ENCODE peak calls at places on chromosomes 4 and X, in five cellular contexts. One of them, this sample, is unnamed.

GRCh38 chrX:113457719-113458118 is 617.1 kb upstream of the AMOT start:
- DNase-seq in dorsolateral prefrontal cortex: no peak
- DNase-seq in kidney glomerular epithelial cell: no peak
- DNase-seq in PC-3: no peak
- DNase-seq in progenitor cell of endocrine pancreas: no peak
- DNase-seq in this sample: no peak

GRCh38 chrX:88613338-88613737 is 133.7 kb upstream of the CPXCR1 start:
- DNase-seq in kidney glomerular epithelial cell: peak; percentile 7
- DNase-seq in PC-3: peak; percentile 45
- DNase-seq in progenitor cell of endocrine pancreas: no peak
- DNase-seq in dorsolateral prefrontal cortex: no peak
- DNase-seq in this sample: no peak

GRCh38 chr4:15232725-15233597 is 194.9 kb upstream of the C1QTNF7 start:
- DNase-seq in kidney glomerular epithelial cell: peak; percentile 47
- DNase-seq in dorsolateral prefrontal cortex: no peak
- DNase-seq in progenitor cell of endocrine pancreas: no peak
- DNase-seq in PC-3: peak; percentile 2
- DNase-seq in this sample: peak; percentile 52

GRCh38 chr4:153649572-153649991 is 34.5 kb upstream of the TLR2 start:
- DNase-seq in dorsolateral prefrontal cortex: no peak
- DNase-seq in kidney glomerular epithelial cell: peak; percentile 10
- DNase-seq in PC-3: peak; percentile 62
- DNase-seq in progenitor cell of endocrine pancreas: no peak
- DNase-seq in this sample: peak; percentile 61

GRCh38 chr4:53478671-53479456 is 101.4 kb downstream of the FIP1L1 start:
- DNase-seq in PC-3: peak; percentile 93
- DNase-seq in dorsolateral prefrontal cortex: no peak
- DNase-seq in progenitor cell of endocrine pancreas: no peak
- DNase-seq in kidney glomerular epithelial cell: peak; percentile 43
- DNase-seq in this sample: peak; percentile 86

GRCh38 chrX:133370719-133371275 is 44.5 kb downstream of the GPC4 start:
- DNase-seq in PC-3: no peak
- DNase-seq in dorsolateral prefrontal cortex: no peak
- DNase-seq in kidney glomerular epithelial cell: no peak
- DNase-seq in progenitor cell of endocrine pancreas: no peak
- DNase-seq in this sample: no peak

GRCh38 chr4:8044699-8045098 is 105.0 kb upstream of the AFAP1 start:
- DNase-seq in progenitor cell of endocrine pancreas: no peak
- DNase-seq in dorsolateral prefrontal cortex: no peak
- DNase-seq in kidney glomerular epithelial cell: no peak
- DNase-seq in PC-3: no peak
- DNase-seq in this sample: no peak

GRCh38 chr4:73705056-73705432 is 35.3 kb upstream of the CXCL8 start:
- DNase-seq in progenitor cell of endocrine pancreas: no peak
- DNase-seq in dorsolateral prefrontal cortex: no peak
- DNase-seq in kidney glomerular epithelial cell: peak; percentile 94
- DNase-seq in PC-3: peak; percentile 92
- DNase-seq in this sample: peak; percentile 80

GRCh38 chr4:25402521-25402920 is 25.5 kb downstream of the ANAPC4 start:
- DNase-seq in progenitor cell of endocrine pancreas: no peak
- DNase-seq in PC-3: no peak
- DNase-seq in kidney glomerular epithelial cell: no peak
- DNase-seq in dorsolateral prefrontal cortex: no peak
- DNase-seq in this sample: no peak

GRCh38 chrX:28756647-28757046 is 169.4 kb downstream of the IL1RAPL1 start:
- DNase-seq in progenitor cell of endocrine pancreas: no peak
- DNase-seq in kidney glomerular epithelial cell: no peak
- DNase-seq in dorsolateral prefrontal cortex: no peak
- DNase-seq in PC-3: no peak
- DNase-seq in this sample: no peak

GRCh38 chr4:123749408-123749807 is 352.8 kb downstream of the SPRY1 start:
- DNase-seq in kidney glomerular epithelial cell: no peak
- DNase-seq in progenitor cell of endocrine pancreas: no peak
- DNase-seq in PC-3: no peak
- DNase-seq in dorsolateral prefrontal cortex: no peak
- DNase-seq in this sample: no peak

GRCh38 chrX:110172215-110172614 is 145.7 kb downstream of the AMMECR1 start:
- DNase-seq in kidney glomerular epithelial cell: no peak
- DNase-seq in dorsolateral prefrontal cortex: no peak
- DNase-seq in PC-3: no peak
- DNase-seq in progenitor cell of endocrine pancreas: no peak
- DNase-seq in this sample: no peak

GRCh38 chr4:7007944-7008343 is 35.2 kb upstream of the TADA2B start:
- DNase-seq in dorsolateral prefrontal cortex: no peak
- DNase-seq in progenitor cell of endocrine pancreas: no peak
- DNase-seq in kidney glomerular epithelial cell: no peak
- DNase-seq in PC-3: no peak
- DNase-seq in this sample: peak; percentile 16

GRCh38 chrX:139816204-139816603 is 108.2 kb upstream of the MCF2 start:
- DNase-seq in progenitor cell of endocrine pancreas: no peak
- DNase-seq in PC-3: no peak
- DNase-seq in dorsolateral prefrontal cortex: no peak
- DNase-seq in kidney glomerular epithelial cell: no peak
- DNase-seq in this sample: no peak

GRCh38 chr4:6701371-6701770 is 7.7 kb downstream of the S100P start:
- DNase-seq in PC-3: peak; percentile 30
- DNase-seq in progenitor cell of endocrine pancreas: no peak
- DNase-seq in dorsolateral prefrontal cortex: no peak
- DNase-seq in kidney glomerular epithelial cell: no peak
- DNase-seq in this sample: no peak

GRCh38 chrX:40106677-40107290 is 9.0 kb upstream of the BCOR start:
- DNase-seq in progenitor cell of endocrine pancreas: no peak
- DNase-seq in kidney glomerular epithelial cell: no peak
- DNase-seq in PC-3: no peak
- DNase-seq in dorsolateral prefrontal cortex: no peak
- DNase-seq in this sample: no peak